ENCODE peak calls at places on chromosome 14, in eight cellular contexts. Z, T, G, N, J, V, R and D are unnamed samples.

GRCh38 chr14:76919431-76919810 is 93.2 kb downstream of the LRRC74A start:
- DNase-seq in Z (no peak), T (peak), G (no peak), N (no peak), J (no peak), V (no peak), R (no peak), D (no peak)

GRCh38 chr14:54794796-54795195 is 107.8 kb downstream of the GCH1 start:
- DNase-seq in Z (no peak), T (no peak), G (no peak), N (no peak), J (no peak), V (no peak), R (no peak), D (no peak)

GRCh38 chr14:76352639-76353281 is 23.2 kb upstream of the ESRRB start:
- DNase-seq in Z (no peak), T (peak), G (peak), N (peak), J (peak), V (peak), R (no peak), D (peak)

GRCh38 chr14:59511916-59512530 is 27.7 kb downstream of the JKAMP start:
- DNase-seq in Z (no peak), T (no peak), G (no peak), N (no peak), J (no peak), V (peak), R (no peak), D (peak)

GRCh38 chr14:98666545-98666944 is 605.5 kb downstream of the BCL11B start:
- DNase-seq in Z (no peak), T (no peak), G (no peak), N (no peak), J (no peak), V (no peak), R (no peak), D (no peak)

GRCh38 chr14:68807987-68808386 is 15.1 kb upstream of the ZFP36L1 start:
- DNase-seq in Z (no peak), T (peak), G (no peak), N (no peak), J (no peak), V (no peak), R (no peak), D (no peak)

GRCh38 chr14:79992799-79993198 is 218.5 kb downstream of the DIO2 start:
- DNase-seq in Z (no peak), T (no peak), G (no peak), N (no peak), J (no peak), V (no peak), R (no peak), D (no peak)

GRCh38 chr14:72000907-72001306 is 68.7 kb downstream of the RGS6 start:
- DNase-seq in Z (no peak), T (no peak), G (peak), N (no peak), J (peak), V (no peak), R (peak), D (no peak)

GRCh38 chr14:82113710-82114109 is 580.1 kb upstream of the SEL1L start:
- DNase-seq in Z (no peak), T (no peak), G (no peak), N (no peak), J (no peak), V (no peak), R (no peak), D (no peak)

GRCh38 chr14:24298892-24299254 is 707 bp downstream of the DHRS1 start:
- DNase-seq in Z (no peak), T (no peak), G (no peak), N (peak), J (no peak), V (peak), R (peak), D (peak)

GRCh38 chr14:26394114-26394855 is 203.5 kb downstream of the NOVA1 start:
- DNase-seq in Z (no peak), T (no peak), G (no peak), N (peak), J (no peak), V (no peak), R (no peak), D (no peak)

GRCh38 chr14:34250959-34251358 is 211.1 kb downstream of the SPTSSA start:
- DNase-seq in Z (no peak), T (no peak), G (no peak), N (no peak), J (no peak), V (no peak), R (no peak), D (no peak)

GRCh38 chr14:59215353-59215752 is 26.9 kb downstream of the DAAM1 start:
- DNase-seq in Z (no peak), T (peak), G (peak), N (peak), J (peak), V (no peak), R (peak), D (no peak)

GRCh38 chr14:62807636-62808035 is 237.6 kb downstream of the KCNH5 start:
- DNase-seq in Z (no peak), T (no peak), G (no peak), N (no peak), J (no peak), V (no peak), R (no peak), D (no peak)

DNA sequence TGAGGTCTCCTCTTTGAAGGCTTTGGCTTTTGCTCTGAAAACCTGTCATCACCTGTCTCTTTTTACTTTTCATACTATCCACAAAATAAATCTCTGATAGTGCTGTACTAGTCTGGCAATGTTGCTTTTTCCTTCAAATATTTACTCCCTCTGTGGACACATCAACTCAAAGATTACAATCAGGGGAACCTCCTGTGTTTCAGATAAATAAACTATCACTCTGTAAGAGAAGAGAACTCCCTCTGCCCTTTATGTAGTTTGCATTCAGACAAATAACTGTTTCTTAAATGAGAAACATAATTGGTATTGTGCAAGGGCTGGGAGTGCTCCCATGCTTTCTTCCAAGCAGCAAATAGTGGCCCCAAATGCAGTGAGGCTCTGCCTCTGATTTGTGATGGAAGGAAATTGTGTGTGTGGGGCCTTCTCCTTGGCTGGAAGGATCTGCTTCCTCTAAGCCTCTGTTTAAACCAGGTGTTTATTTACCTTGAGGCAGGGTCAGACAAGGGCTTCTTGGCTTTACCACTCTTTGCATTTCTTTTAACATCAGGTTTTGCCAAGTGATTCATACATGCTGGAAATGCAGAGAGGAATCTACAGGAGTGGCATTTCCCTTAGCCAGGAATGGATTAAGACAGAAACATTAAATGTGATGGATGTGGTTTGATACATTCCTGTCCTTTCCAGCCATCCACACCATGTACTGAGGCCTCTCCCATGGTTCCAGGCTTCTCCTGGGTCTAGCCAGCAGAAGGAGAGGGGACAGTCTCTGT is 69.0 kb downstream of the AKAP6 start:
- DNase-seq in Z (no peak), T (no peak), G (no peak), N (peak), J (no peak), V (peak), R (no peak), D (no peak)
- H3K27ac ChIP-seq in Z (peak), T (no peak), G (peak), N (no peak), J (no peak), V (peak), R (peak), D (no peak)

GRCh38 chr14:73740921-73741326 is 26.7 kb upstream of the PNMA1 start:
- DNase-seq in Z (no peak), T (peak), G (peak), N (peak), J (peak), V (peak), R (no peak), D (no peak)

GRCh38 chr14:73742520-73743238 is 28.5 kb upstream of the PNMA1 start:
- DNase-seq in Z (no peak), T (no peak), G (no peak), N (no peak), J (no peak), V (no peak), R (no peak), D (no peak)

GRCh38 chr14:73739899-73740685 is 25.9 kb upstream of the PNMA1 start:
- DNase-seq in Z (no peak), T (no peak), G (no peak), N (no peak), J (no peak), V (no peak), R (no peak), D (no peak)

GRCh38 chr14:73741876-73742519 is 27.8 kb upstream of the PNMA1 start:
- DNase-seq in Z (no peak), T (no peak), G (no peak), N (no peak), J (no peak), V (no peak), R (no peak), D (no peak)

GRCh38 chr14:73741386-73741875 is 27.2 kb upstream of the PNMA1 start:
- DNase-seq in Z (no peak), T (no peak), G (peak), N (peak), J (peak), V (peak), R (peak), D (no peak)
- TF ChIP-seq CTCF in Z (no peak), T (no peak), G (no peak), N (peak), J (no peak), V (no peak), R (no peak), D (no peak)

GRCh38 chr14:70359076-70359424 is 433 bp downstream of the COX16 start:
- DNase-seq in Z (no peak), T (no peak), G (peak), N (no peak), J (no peak), V (no peak), R (peak), D (no peak)

GRCh38 chr14:70354204-70354603 is 5.3 kb downstream of the COX16 start:
- DNase-seq in Z (no peak), T (no peak), G (no peak), N (no peak), J (no peak), V (no peak), R (no peak), D (no peak)

GRCh38 chr14:70358631-70359030 is 852 bp downstream of the COX16 start:
- DNase-seq in Z (no peak), T (no peak), G (no peak), N (peak), J (no peak), V (no peak), R (no peak), D (no peak)

GRCh38 chr14:70357557-70357956 is 1.9 kb downstream of the COX16 start:
- DNase-seq in Z (no peak), T (no peak), G (no peak), N (no peak), J (no peak), V (no peak), R (no peak), D (no peak)

DNA sequence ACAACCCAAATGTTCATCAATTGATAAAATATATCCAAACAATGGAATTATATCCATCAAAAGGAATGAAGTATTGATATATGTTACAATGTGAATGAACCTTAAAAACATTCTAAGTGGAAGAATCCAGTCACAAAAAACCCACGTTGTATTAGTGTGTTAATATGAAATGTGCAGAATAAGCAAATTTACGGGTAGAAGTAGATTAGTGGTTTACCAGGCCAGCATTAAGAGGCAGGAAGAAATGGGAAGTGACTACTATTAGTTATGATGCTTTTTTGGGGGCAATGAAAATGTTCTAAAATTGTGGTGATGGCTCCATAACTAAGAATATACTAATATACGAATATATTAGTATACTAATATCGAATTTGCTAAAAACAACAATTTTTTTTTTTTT is 1.5 kb downstream of the COX16 start:
- DNase-seq in Z (no peak), T (no peak), G (no peak), N (no peak), J (no peak), V (no peak), R (no peak), D (no peak)
- H3K4me3 ChIP-seq in Z (no peak), T (no peak), G (peak), N (peak), J (no peak), V (peak), R (peak), D (no peak)

DNA sequence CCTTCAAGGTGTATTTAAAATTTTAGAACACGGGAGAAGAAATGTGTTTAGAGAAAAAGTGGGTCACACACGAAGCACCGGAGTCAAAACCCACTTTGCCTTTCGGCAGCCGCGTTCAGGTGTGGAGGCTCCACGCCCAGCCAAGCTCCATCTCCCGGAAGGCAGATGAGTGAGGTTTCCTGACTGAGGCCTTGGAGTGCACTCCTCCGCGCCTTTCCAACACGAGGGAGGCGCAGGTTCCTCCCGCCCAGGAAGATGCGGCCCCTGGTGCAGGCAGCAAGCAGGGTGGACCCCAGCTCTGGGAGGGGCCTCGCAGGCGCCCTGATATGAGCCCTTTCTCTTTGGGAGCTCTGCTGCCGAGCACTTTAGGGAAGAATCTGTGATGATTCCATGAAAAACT is 22.5 kb downstream of the MTA1 start:
- DNase-seq in Z (no peak), T (no peak), G (no peak), N (no peak), J (no peak), V (no peak), R (no peak), D (no peak)
- H3K27ac ChIP-seq in Z (no peak), T (no peak), G (no peak), N (no peak), J (no peak), V (no peak), R (no peak), D (no peak)

GRCh38 chr14:86646688-86647687 is 1117.0 kb downstream of the FLRT2 start:
- DNase-seq in Z (no peak), T (no peak), G (no peak), N (peak), J (no peak), V (peak), R (no peak), D (no peak)
- TF ChIP-seq CTCF in Z (no peak), T (no peak), G (no peak), N (peak), J (no peak), V (no peak), R (no peak), D (peak)

GRCh38 chr14:89309670-89310177 is 107.3 kb downstream of the FOXN3 start:
- DNase-seq in Z (no peak), T (no peak), G (no peak), N (no peak), J (no peak), V (no peak), R (no peak), D (no peak)

GRCh38 chr14:89307409-89307808 is 109.6 kb downstream of the FOXN3 start:
- DNase-seq in Z (no peak), T (no peak), G (no peak), N (no peak), J (no peak), V (no peak), R (no peak), D (no peak)

GRCh38 chr14:89312937-89313336 is 104.1 kb downstream of the FOXN3 start:
- DNase-seq in Z (no peak), T (no peak), G (no peak), N (no peak), J (no peak), V (no peak), R (no peak), D (no peak)

GRCh38 chr14:89308232-89308959 is 108.6 kb downstream of the FOXN3 start:
- DNase-seq in Z (no peak), T (no peak), G (no peak), N (peak), J (no peak), V (no peak), R (no peak), D (no peak)

DNA sequence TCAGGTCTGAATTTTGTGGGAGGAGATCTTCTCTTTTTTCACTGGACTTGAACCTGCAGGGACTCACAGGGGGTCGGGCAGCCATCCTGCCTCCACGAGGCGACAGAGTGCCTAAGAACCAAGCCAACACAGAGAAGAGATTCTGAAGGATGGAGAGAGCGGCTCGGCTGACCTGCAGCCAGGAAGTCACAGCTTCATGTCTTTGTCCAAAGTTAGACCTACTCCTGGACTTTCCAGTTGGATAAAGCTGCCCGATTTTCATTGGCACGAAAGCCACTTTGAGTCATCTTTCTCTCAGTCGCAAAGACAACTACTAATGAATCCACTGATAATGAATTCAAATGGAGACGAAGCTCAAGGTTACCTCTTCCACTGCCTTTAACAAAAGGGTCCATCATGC is 106.8 kb downstream of the FOXN3 start:
- DNase-seq in Z (no peak), T (no peak), G (no peak), N (no peak), J (no peak), V (no peak), R (no peak), D (no peak)
- H3K4me3 ChIP-seq in Z (no peak), T (no peak), G (no peak), N (no peak), J (no peak), V (no peak), R (no peak), D (no peak)